ENCODE peak calls at places on chromosomes 13 and 19, in eight cellular contexts. Q is GM20000, D is Calu3, L is testis, F is pancreas, U is heart left ventricle, W is astrocyte of the spinal cord, I is progenitor cell of endocrine pancreas. E is an unnamed sample.

GRCh38 chr19:6802336-6803035 is 30.0 kb downstream of the VAV1 start:
- DNase-seq in Q (peak; percentile 65), D (no peak), L (peak; percentile 30), F (no peak), U (peak; percentile 37), W (no peak), I (no peak), E (no peak)

GRCh38 chr19:58581227-58582141 is 8.3 kb upstream of the MZF1 start:
- DNase-seq in Q (peak; percentile 88), D (no peak), L (peak; percentile 89), F (peak; percentile 70), U (peak; percentile 85), W (peak; percentile 84), I (peak; percentile 68), E (peak; percentile 85)

GRCh38 chr19:18464646-18465045 is 26.7 kb upstream of the ISYNA1 start:
- DNase-seq in Q (no peak), D (no peak), L (peak; percentile 92), F (peak; percentile 77), U (peak; percentile 86), W (peak; percentile 91), I (no peak), E (peak; percentile 82)

GRCh38 chr19:7637374-7638256 is 705 bp downstream of the STXBP2 start:
- DNase-seq in Q (no peak), D (peak; percentile 53), L (peak; percentile 78), F (peak; percentile 71), U (no peak), W (no peak), I (no peak), E (no peak)

GRCh38 chr19:41688098-41688497 is at the start of gene CEACAM7:
- DNase-seq in Q (no peak), D (no peak), L (no peak), F (no peak), U (no peak), W (no peak), I (no peak), E (no peak)

GRCh38 chr13:110559429-110559943 is 2.0 kb downstream of the RAB20 start:
- DNase-seq in Q (no peak), D (no peak), L (peak; percentile 62), F (peak; percentile 82), U (no peak), W (peak; percentile 15), I (no peak), E (peak; percentile 48)

GRCh38 chr13:109389456-109389855 is 396.9 kb downstream of the IRS2 start:
- DNase-seq in Q (no peak), D (no peak), L (no peak), F (no peak), U (no peak), W (peak; percentile 30), I (no peak), E (no peak)

GRCh38 chr13:90979059-90979458 is 368.4 kb upstream of the MIR17HG start:
- DNase-seq in Q (no peak), D (no peak), L (no peak), F (no peak), U (no peak), W (peak; percentile 5), I (no peak), E (no peak)

GRCh38 chr13:21825186-21825585 is 154.3 kb downstream of the FGF9 start:
- DNase-seq in Q (no peak), D (peak; percentile 14), L (no peak), F (no peak), U (no peak), W (no peak), I (no peak), E (no peak)

GRCh38 chr13:21060827-21061076 is 634 bp downstream of the LATS2 start:
- DNase-seq in Q (no peak), D (peak; percentile 7), L (no peak), F (no peak), U (peak; percentile 69), W (no peak), I (peak; percentile 23), E (no peak)

GRCh38 chr19:43618921-43619261 is 538 bp downstream of the ZNF428 start:
- DNase-seq in Q (peak; percentile 81), D (peak; percentile 41), L (peak; percentile 77), F (no peak), U (no peak), W (no peak), I (no peak), E (peak; percentile 36)

GRCh38 chr19:41541990-41542584 is 33.9 kb upstream of the CEACAM21 start:
- DNase-seq in Q (no peak), D (peak; percentile 74), L (peak; percentile 71), F (no peak), U (peak; percentile 47), W (peak; percentile 6), I (no peak), E (peak; percentile 24)

GRCh38 chr13:112984501-112984900 is 15.5 kb downstream of the MCF2L start:
- DNase-seq in Q (no peak), D (no peak), L (no peak), F (no peak), U (no peak), W (no peak), I (no peak), E (no peak)

GRCh38 chr13:113451951-113452421 is 1.3 kb downstream of the ADPRHL1 start:
- DNase-seq in Q (no peak), D (no peak), L (peak; percentile 76), F (no peak), U (peak; percentile 81), W (no peak), I (no peak), E (no peak)

GRCh38 chr13:27523345-27524073 is 73.1 kb upstream of the MTIF3 start:
- DNase-seq in Q (no peak), D (no peak), L (no peak), F (no peak), U (no peak), W (no peak), I (no peak), E (no peak)

GRCh38 chr19:5932146-5932545 is 18.1 kb downstream of the CAPS start:
- DNase-seq in Q (no peak), D (no peak), L (no peak), F (no peak), U (no peak), W (no peak), I (no peak), E (no peak)

GRCh38 chr19:35555301-35556005 is 8.0 kb downstream of the ATP4A start:
- DNase-seq in Q (peak; percentile 64), D (peak; percentile 71), L (no peak), F (no peak), U (no peak), W (peak; percentile 16), I (no peak), E (no peak)

GRCh38 chr19:952680-953500 is 27.1 kb downstream of the ARID3A start:
- DNase-seq in Q (no peak), D (peak; percentile 44), L (no peak), F (peak; percentile 52), U (no peak), W (no peak), I (peak; percentile 59), E (no peak)

GRCh38 chr13:44739120-44739519 is 163.0 kb upstream of the TSC22D1 start:
- DNase-seq in Q (no peak), D (no peak), L (no peak), F (no peak), U (no peak), W (no peak), I (no peak), E (no peak)
- TF ChIP-seq CTCF in Q (no peak), D (no peak), L (no peak), F (no peak), U (no peak), W (no peak), I (no peak), E (peak; percentile 36)

DNA sequence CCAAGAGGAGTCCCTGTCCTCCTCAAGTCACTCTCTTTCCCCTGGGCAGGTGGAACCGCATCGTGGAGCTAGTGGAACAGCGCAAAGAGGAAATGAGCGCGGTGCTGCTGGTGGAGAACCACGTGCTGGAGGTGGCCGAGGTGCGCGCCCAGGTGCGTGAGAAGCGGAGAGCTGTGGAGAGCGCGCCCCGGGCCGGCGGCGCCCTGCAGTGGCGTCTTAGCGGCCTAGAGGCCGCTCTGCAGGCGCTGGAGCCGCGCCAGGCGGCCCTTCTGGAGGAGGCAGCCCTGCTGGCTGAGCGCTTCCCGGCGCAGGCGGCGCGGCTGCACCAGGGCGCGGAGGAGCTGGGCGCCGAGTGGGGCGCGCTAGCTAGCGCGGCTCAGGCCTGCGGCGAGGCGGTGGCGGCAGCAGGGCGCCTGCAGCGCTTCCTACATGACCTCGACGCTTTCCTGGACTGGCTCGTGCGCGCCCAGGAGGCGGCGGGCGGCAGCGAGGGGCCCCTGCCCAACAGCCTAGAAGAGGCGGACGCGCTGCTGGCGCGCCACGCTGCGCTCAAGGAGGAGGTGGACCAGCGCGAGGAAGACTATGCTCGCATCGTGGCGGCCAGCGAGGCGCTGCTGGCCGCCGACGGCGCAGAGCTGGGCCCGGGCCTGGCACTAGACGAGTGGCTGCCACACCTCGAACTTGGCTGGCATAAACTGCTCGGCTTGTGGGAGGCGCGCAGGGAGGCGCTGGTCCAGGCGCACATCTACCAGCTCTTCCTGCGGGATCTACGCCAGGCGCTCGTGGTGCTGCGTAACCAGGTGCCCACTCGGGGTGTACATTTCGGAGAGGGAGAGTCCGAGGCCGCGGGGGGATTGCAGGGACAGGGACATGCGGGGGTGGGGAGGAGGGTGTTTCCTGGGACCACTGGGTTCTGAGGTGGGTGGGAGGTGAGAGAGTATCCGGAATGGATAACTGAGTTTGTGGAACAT is 52.8 kb downstream of the SPTBN4 start:
- DNase-seq in Q (no peak), D (peak; percentile 74), L (no peak), F (no peak), U (no peak), W (no peak), I (no peak), E (peak; percentile 10)
- TF ChIP-seq CTCF in Q (no peak), D (no peak), L (no peak), F (no peak), U (no peak), W (no peak), I (peak; percentile 12), E (no peak)

DNA sequence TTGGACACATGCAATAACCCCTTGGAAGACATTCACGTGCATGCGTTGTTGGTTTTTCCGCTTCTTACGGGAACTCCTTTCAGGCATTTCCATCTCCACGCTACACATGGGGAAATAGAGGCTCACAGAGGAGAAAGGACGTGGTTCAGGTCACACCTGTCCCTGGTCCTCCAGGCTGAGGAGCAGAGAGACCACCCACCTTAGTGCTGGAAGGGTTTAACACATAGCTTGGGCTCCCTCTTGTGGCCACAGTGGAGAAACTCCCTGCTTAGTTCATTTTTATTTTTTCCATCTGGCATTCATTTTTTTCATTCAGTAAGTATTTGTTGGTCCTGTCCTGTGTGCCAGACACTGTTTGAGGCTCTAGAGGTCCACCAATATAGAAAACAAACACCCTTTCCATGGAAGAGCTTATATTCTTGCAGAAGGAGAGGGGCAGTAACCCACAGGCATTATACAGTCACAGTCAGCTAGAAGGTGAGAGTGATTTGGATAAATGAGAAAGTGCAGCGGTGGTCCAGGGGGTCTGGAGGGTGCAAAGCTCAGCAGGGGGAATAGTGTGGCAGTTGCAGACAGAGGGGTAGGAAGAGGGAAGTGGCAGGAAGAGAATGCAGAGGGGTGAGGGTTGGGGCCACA is 24.2 kb upstream of the TTYH1 start:
- DNase-seq in Q (peak; percentile 67), D (peak; percentile 75), L (peak; percentile 63), F (peak; percentile 47), U (peak; percentile 30), W (peak; percentile 53), I (peak; percentile 60), E (peak; percentile 26)
- TF ChIP-seq CTCF in Q (peak; percentile 45), D (peak; percentile 90), L (peak; percentile 64), F (peak; percentile 27), U (peak; percentile 73), W (peak; percentile 74), I (peak; percentile 85), E (peak; percentile 80)

DNA sequence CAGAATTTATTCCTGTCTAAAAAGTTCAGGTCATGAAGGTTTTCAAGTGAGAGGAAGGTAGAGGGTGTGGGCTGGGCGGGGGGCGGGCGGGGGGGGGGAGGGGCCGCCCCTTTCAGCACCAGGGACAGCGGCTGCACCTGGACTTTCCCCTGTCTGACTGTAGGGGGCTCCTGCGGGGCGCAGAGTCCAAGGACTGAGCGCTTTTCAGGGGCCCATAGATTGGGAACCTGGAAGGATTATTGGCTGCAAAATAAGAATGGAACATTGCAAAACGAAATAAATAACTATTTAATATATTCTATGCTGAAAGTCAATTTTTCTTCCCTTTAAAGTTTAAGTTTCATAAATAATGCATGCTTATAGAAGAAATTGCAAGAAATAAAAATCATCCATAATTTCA is 8.9 kb upstream of the CYP4F3 start:
- DNase-seq in Q (no peak), D (peak; percentile 50), L (peak; percentile 43), F (no peak), U (no peak), W (no peak), I (no peak), E (no peak)
- TF ChIP-seq CTCF in Q (no peak), D (peak; percentile 71), L (no peak), F (no peak), U (peak; percentile 44), W (peak; percentile 35), I (no peak), E (peak; percentile 47)